ENCODE peak calls at places on chromosomes 4 and X, in six cellular contexts. M is GM23248, E is G401, O is NCI-H1417, T is breast epithelium, L is H54. H is an unnamed sample.

GRCh38 chrX:20063716-20064351 is 52.9 kb downstream of the MAP7D2 start:
- DNase-seq in M (peak), E (no peak), O (no peak), T (no peak), L (no peak), H (no peak)

GRCh38 chr4:150283689-150284088 is 205.4 kb downstream of the DCLK2 start:
- DNase-seq in M (peak), E (no peak), O (no peak), T (no peak), L (no peak), H (no peak)

GRCh38 chr4:18166925-18167324 is 145.4 kb upstream of the LCORL start:
- DNase-seq in M (no peak), E (no peak), O (no peak), T (no peak), L (no peak), H (no peak)

GRCh38 chr4:95701500-95701899 is 138.4 kb upstream of the PDHA2 start:
- DNase-seq in M (no peak), E (no peak), O (no peak), T (peak), L (no peak), H (no peak)

GRCh38 chrX:101037231-101037630 is 14.7 kb downstream of the TRMT2B start:
- DNase-seq in M (no peak), E (no peak), O (no peak), T (no peak), L (no peak), H (no peak)

GRCh38 chr4:124631760-124632159 is 80.8 kb downstream of the ANKRD50 start:
- DNase-seq in M (peak), E (no peak), O (no peak), T (peak), L (peak), H (no peak)

GRCh38 chr4:567457-568350 is 8.4 kb downstream of the TMEM271 start:
- DNase-seq in M (no peak), E (no peak), O (no peak), T (no peak), L (no peak), H (no peak)

GRCh38 chr4:122830392-122831095 is 3.9 kb downstream of the FGF2 start:
- DNase-seq in M (peak), E (no peak), O (no peak), T (no peak), L (no peak), H (no peak)

GRCh38 chrX:123425471-123425870 is 241.4 kb downstream of the GRIA3 start:
- DNase-seq in M (peak), E (no peak), O (no peak), T (no peak), L (no peak), H (no peak)

GRCh38 chr4:139207873-139208403 is 30.9 kb upstream of the ELF2 start:
- DNase-seq in M (peak), E (no peak), O (no peak), T (no peak), L (no peak), H (peak)

GRCh38 chrX:72714471-72714916 is 388 bp upstream of the PHKA1 start:
- DNase-seq in M (peak), E (peak), O (peak), T (peak), L (no peak), H (peak)

GRCh38 chrX:70455366-70456202 is 10.9 kb downstream of the DLG3 start:
- DNase-seq in M (no peak), E (peak), O (peak), T (no peak), L (no peak), H (no peak)

GRCh38 chrX:19810809-19811208 is 76.6 kb downstream of the SH3KBP1 start:
- DNase-seq in M (peak), E (no peak), O (no peak), T (no peak), L (no peak), H (no peak)

GRCh38 chrX:1391707-1392375 is at the start of gene SLC25A6:
- DNase-seq in M (peak), E (peak), O (no peak), T (peak), L (peak), H (peak)

GRCh38 chr4:22607382-22607781 is 85.4 kb upstream of the GBA3 start:
- DNase-seq in M (peak), E (peak), O (no peak), T (peak), L (peak), H (peak)

GRCh38 chrX:104660092-104660491 is 94.1 kb downstream of the IL1RAPL2 start:
- DNase-seq in M (no peak), E (no peak), O (no peak), T (no peak), L (no peak), H (no peak)

GRCh38 chr4:184816962-184817361 is 8.8 kb downstream of the ACSL1 start:
- DNase-seq in M (no peak), E (no peak), O (no peak), T (no peak), L (no peak), H (no peak)

GRCh38 chrX:119410027-119410819 is 11.1 kb downstream of the SLC25A43 start:
- DNase-seq in M (peak), E (no peak), O (peak), T (peak), L (peak), H (peak)

GRCh38 chrX:111041018-111041462 is 55.0 kb upstream of the PAK3 start:
- DNase-seq in M (peak), E (no peak), O (no peak), T (peak), L (peak), H (peak)

GRCh38 chr4:100168521-100168920 is 21.7 kb downstream of the DDIT4L start:
- DNase-seq in M (peak), E (no peak), O (no peak), T (no peak), L (no peak), H (no peak)

GRCh38 chrX:129193357-129193756 is 329.9 kb downstream of the SMARCA1 start:
- DNase-seq in M (no peak), E (peak), O (peak), T (no peak), L (no peak), H (no peak)

GRCh38 chr4:181225616-181226261 is 1017.5 kb upstream of the TENM3 start:
- DNase-seq in M (no peak), E (no peak), O (peak), T (no peak), L (no peak), H (no peak)

GRCh38 chr4:81913427-81913878 is 441.7 kb upstream of the RASGEF1B start:
- DNase-seq in M (peak), E (peak), O (no peak), T (no peak), L (peak), H (peak)

GRCh38 chrX:39853417-39853816 is 244.3 kb downstream of the BCOR start:
- DNase-seq in M (no peak), E (no peak), O (no peak), T (no peak), L (no peak), H (no peak)

GRCh38 chr4:98447648-98448047 is 186.5 kb downstream of the RAP1GDS1 start:
- DNase-seq in M (no peak), E (no peak), O (no peak), T (no peak), L (no peak), H (no peak)

GRCh38 chr4:76665139-76665538 is 230.1 kb downstream of the SHROOM3 start:
- DNase-seq in M (peak), E (no peak), O (no peak), T (no peak), L (no peak), H (no peak)

GRCh38 chrX:29478336-29479069 is 736.9 kb upstream of the MAGEB2 start:
- DNase-seq in M (peak), E (no peak), O (no peak), T (no peak), L (peak), H (no peak)

GRCh38 chr4:126591583-126591982 is 1041.2 kb upstream of the INTU start:
- DNase-seq in M (peak), E (no peak), O (no peak), T (no peak), L (no peak), H (no peak)

H was measured in Ammon's horn.